ENCODE peak calls at places on chromosomes 12 and 14, in nine cellular contexts. N, B, J, G, V, T, M, Y and X are unnamed samples.

GRCh38 chr12:131362290-131363211 is 348.3 kb upstream of the SFSWAP start:
- DNase-seq in J (no peak), T (no peak), N (no peak), Y (peak), M (no peak), V (no peak), G (no peak), B (no peak), X (no peak)

GRCh38 chr14:49303952-49304516 is 282.1 kb downstream of the RPS29 start:
- DNase-seq in G (no peak), J (no peak), T (peak), Y (no peak), M (no peak), V (no peak), N (no peak), B (peak), X (no peak)

GRCh38 chr12:27462151-27462694 is 15.7 kb downstream of the SMCO2 start:
- DNase-seq in G (no peak), J (no peak), V (no peak), Y (no peak), N (no peak), B (peak), M (no peak), T (peak), X (no peak)

GRCh38 chr12:124675881-124676688 is 108.7 kb upstream of the NCOR2 start:
- DNase-seq in J (no peak), N (peak), V (no peak), Y (no peak), B (peak), M (no peak), T (no peak), G (no peak), X (peak)

GRCh38 chr12:121089031-121089812 is 43.5 kb upstream of the P2RX7 start:
- DNase-seq in G (no peak), N (no peak), B (no peak), T (no peak), Y (no peak), V (no peak), J (no peak), M (no peak), X (no peak)

GRCh38 chr12:103387385-103387784 is 108.4 kb downstream of the C12orf42 start:
- DNase-seq in N (no peak), M (no peak), J (no peak), T (no peak), B (no peak), G (no peak), V (no peak), Y (no peak), X (no peak)

GRCh38 chr12:1273051-1273450 is 282.0 kb downstream of the ERC1 start:
- DNase-seq in N (no peak), M (no peak), J (no peak), G (no peak), Y (no peak), T (no peak), B (peak), V (no peak), X (no peak)

GRCh38 chr12:14410841-14411569 is 45.5 kb downstream of the ATF7IP start:
- DNase-seq in B (peak), G (no peak), M (no peak), V (no peak), J (peak), T (peak), Y (peak), N (no peak), X (no peak)

GRCh38 chr14:29042546-29042945 is 276.0 kb downstream of the FOXG1 start:
- DNase-seq in M (no peak), G (no peak), V (no peak), J (no peak), N (no peak), Y (no peak), B (no peak), T (no peak), X (no peak)

GRCh38 chr12:122799635-122800243 is 25.4 kb downstream of the CCDC62 start:
- DNase-seq in G (no peak), N (no peak), J (no peak), Y (no peak), T (no peak), M (no peak), V (no peak), B (no peak), X (no peak)

GRCh38 chr14:90553921-90554336 is 157.1 kb downstream of the CALM1 start:
- DNase-seq in T (no peak), M (no peak), B (no peak), V (no peak), J (no peak), N (no peak), Y (no peak), G (no peak), X (no peak)

GRCh38 chr12:110379201-110379600 is 24.3 kb downstream of the ANAPC7 start:
- DNase-seq in N (peak), M (no peak), T (no peak), J (no peak), Y (no peak), V (no peak), G (no peak), B (peak), X (no peak)

GRCh38 chr14:68535404-68536024 is 257.4 kb downstream of the ZFP36L1 start:
- DNase-seq in J (no peak), V (no peak), M (no peak), N (peak), Y (no peak), G (no peak), T (peak), B (peak), X (no peak)

GRCh38 chr12:26010293-26010821 is 51.9 kb downstream of the RASSF8 start:
- DNase-seq in N (peak), Y (no peak), M (no peak), J (no peak), G (no peak), B (peak), T (peak), V (no peak), X (no peak)

GRCh38 chr14:32078794-32079663 is 1.9 kb downstream of the ARHGAP5 start:
- DNase-seq in B (no peak), N (no peak), G (no peak), T (peak), J (peak), Y (no peak), M (no peak), V (peak), X (no peak)